ENCODE peak calls at places on chromosomes 2 and 18, in eight cellular contexts. C is astrocyte of the spinal cord; E is endothelial cell; I is CD8-positive, alpha-beta T cell; F is fibroblast of the aortic adventitia; H is tibial nerve; J is thoracic aorta; A is tibial artery. P is an unnamed sample.

GRCh38 chr2:177622516-177622915 is 229.9 kb downstream of the AGPS start:
- DNase-seq in E (no peak), I (no peak), F (peak), H (peak), J (no peak), C (no peak), A (no peak), P (no peak)

GRCh38 chr2:75513616-75514170 is 47.0 kb downstream of the EVA1A start:
- DNase-seq in F (peak), H (no peak), C (peak), I (no peak), A (no peak), J (no peak), E (no peak), P (no peak)

GRCh38 chr2:170930132-170931109 is 1.4 kb downstream of the GORASP2 start:
- DNase-seq in A (no peak), J (no peak), H (peak), C (peak), F (peak), I (peak), E (peak), P (peak)

GRCh38 chr2:195646424-195646823 is 10.6 kb upstream of the SLC39A10 start:
- DNase-seq in H (no peak), C (no peak), F (no peak), I (no peak), J (no peak), A (no peak), E (no peak), P (no peak)

GRCh38 chr2:217622205-217622621 is 380.6 kb downstream of the TNS1 start:
- DNase-seq in F (no peak), J (no peak), I (no peak), C (peak), E (no peak), A (no peak), H (no peak), P (no peak)

GRCh38 chr2:88165604-88166003 is 4.5 kb upstream of the THNSL2 start:
- DNase-seq in H (no peak), A (no peak), C (no peak), I (no peak), E (no peak), F (no peak), J (no peak), P (no peak)

GRCh38 chr2:49306925-49307324 is 152.6 kb upstream of the FSHR start:
- DNase-seq in F (no peak), J (no peak), H (no peak), C (no peak), A (no peak), E (no peak), I (no peak), P (no peak)

GRCh38 chr2:69386376-69386775 is 651 bp downstream of the GFPT1 start:
- DNase-seq in J (no peak), C (no peak), A (no peak), H (no peak), I (no peak), E (no peak), F (no peak), P (no peak)

GRCh38 chr2:178824181-178824580 is 17.0 kb upstream of the TTN start:
- DNase-seq in A (no peak), I (no peak), C (no peak), F (no peak), J (no peak), H (no peak), E (no peak), P (no peak)

GRCh38 chr2:159052157-159052561 is 83.7 kb downstream of the TANC1 start:
- DNase-seq in I (no peak), H (no peak), A (no peak), C (no peak), E (no peak), F (no peak), J (no peak), P (no peak)

GRCh38 chr2:128625966-128626757 is 307.5 kb upstream of the HS6ST1 start:
- DNase-seq in F (no peak), H (no peak), A (no peak), C (no peak), E (no peak), I (no peak), J (no peak), P (no peak)

GRCh38 chr2:239523944-239524310 is 123.1 kb upstream of the HDAC4 start:
- DNase-seq in C (no peak), E (no peak), H (no peak), I (no peak), A (no peak), F (no peak), J (no peak), P (no peak)

GRCh38 chr2:109382236-109382930 is 231.4 kb downstream of the SEPTIN10 start:
- DNase-seq in J (no peak), C (no peak), H (no peak), I (peak), F (no peak), E (no peak), A (peak), P (no peak)

GRCh38 chr2:238709324-238709723 is 138.6 kb upstream of the TWIST2 start:
- DNase-seq in A (no peak), E (no peak), I (no peak), F (peak), J (no peak), C (no peak), H (no peak), P (no peak)

GRCh38 chr2:130319536-130319935 is 23.2 kb upstream of the IMP4 start:
- DNase-seq in E (no peak), H (no peak), A (no peak), F (no peak), J (no peak), I (no peak), C (no peak), P (no peak)

GRCh38 chr2:78070693-78071092 is 548.5 kb upstream of the LRRTM4 start:
- DNase-seq in I (no peak), F (no peak), C (no peak), A (no peak), E (no peak), J (no peak), H (no peak), P (no peak)

GRCh38 chr2:85112906-85113625 is 20.1 kb upstream of the TCF7L1 start:
- DNase-seq in A (no peak), H (no peak), I (no peak), F (no peak), J (no peak), C (no peak), E (no peak), P (no peak)

GRCh38 chr2:163943403-163944356 is 207.9 kb upstream of the FIGN start:
- DNase-seq in A (no peak), C (no peak), H (no peak), I (no peak), F (no peak), E (no peak), J (no peak), P (no peak)

GRCh38 chr2:144198116-144198515 is 321.8 kb downstream of the ZEB2 start:
- DNase-seq in J (no peak), I (no peak), H (no peak), A (no peak), C (peak), E (no peak), F (peak), P (no peak)

GRCh38 chr18:63890226-63890949 is 2.9 kb downstream of the SERPINB2 start:
- DNase-seq in A (no peak), I (no peak), J (no peak), F (no peak), C (no peak), E (no peak), H (no peak), P (no peak)

GRCh38 chr2:67797801-67798535 is 264.8 kb downstream of the C1D start:
- DNase-seq in H (peak), A (no peak), E (no peak), F (peak), I (no peak), C (peak), J (no peak), P (no peak)

GRCh38 chr2:170843656-170844055 is 27.0 kb downstream of the GAD1 start:
- DNase-seq in I (no peak), C (peak), A (no peak), E (no peak), J (no peak), H (no peak), F (peak), P (no peak)

GRCh38 chr2:237700583-237701032 is 73.2 kb downstream of the LRRFIP1 start:
- DNase-seq in C (peak), F (peak), E (no peak), I (no peak), A (peak), H (no peak), J (peak), P (peak)

GRCh38 chr18:11902522-11903292 is 5.4 kb downstream of the MPPE1 start:
- DNase-seq in C (peak), A (no peak), F (peak), H (no peak), I (no peak), E (no peak), J (no peak), P (no peak)

GRCh38 chr2:69092857-69093256 is 79.9 kb downstream of the ANTXR1 start:
- DNase-seq in F (peak), I (no peak), A (no peak), C (no peak), J (no peak), E (no peak), H (no peak), P (no peak)

GRCh38 chr2:235762832-235763598 is 269.2 kb downstream of the AGAP1 start:
- DNase-seq in A (no peak), F (no peak), C (no peak), I (no peak), H (no peak), E (no peak), J (no peak), P (no peak)
- TF ChIP-seq CTCF in A (no peak), F (no peak), C (peak), I (no peak), H (no peak), E (no peak), J (no peak), P (no peak)

GRCh38 chr2:113218283-113219091 is 44.7 kb downstream of the PSD4 start:
- DNase-seq in J (no peak), H (peak), I (no peak), F (no peak), A (peak), E (no peak), C (peak), P (no peak)
- TF ChIP-seq CTCF in J (no peak), H (no peak), I (no peak), F (no peak), A (no peak), E (no peak), C (no peak), P (no peak)

DNA sequence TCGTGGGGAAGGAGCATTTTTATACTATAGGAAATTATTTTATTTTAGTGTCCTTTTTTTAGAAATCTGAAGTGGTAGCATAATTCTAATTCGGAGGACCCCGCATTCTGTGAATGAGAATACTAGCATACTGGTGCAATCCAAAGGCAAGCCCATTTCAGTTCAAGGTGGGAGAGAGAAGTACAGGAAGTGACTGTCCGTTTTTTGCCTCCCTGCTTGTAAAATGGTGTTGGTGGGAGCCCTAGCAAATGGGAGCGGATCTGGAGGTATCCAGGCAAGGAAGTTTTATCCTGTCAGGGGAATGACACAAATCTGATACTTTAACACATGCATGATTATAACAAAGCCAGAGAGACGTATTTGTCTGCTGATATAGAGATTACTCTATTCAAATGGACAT is 141.7 kb downstream of the ESCO1 start:
- DNase-seq in I (no peak), A (no peak), H (no peak), C (no peak), J (no peak), E (no peak), F (no peak), P (no peak)
- TF ChIP-seq CTCF in I (no peak), A (no peak), H (no peak), C (no peak), J (no peak), E (no peak), F (no peak), P (no peak)

GRCh38 chr2:101349893-101350662 is 37.2 kb downstream of the CREG2 start:
- DNase-seq in I (no peak), E (peak), J (no peak), A (no peak), F (peak), C (peak), H (no peak), P (no peak)
- TF ChIP-seq CTCF in I (no peak), E (peak), J (no peak), A (no peak), F (peak), C (peak), H (no peak), P (no peak)

DNA sequence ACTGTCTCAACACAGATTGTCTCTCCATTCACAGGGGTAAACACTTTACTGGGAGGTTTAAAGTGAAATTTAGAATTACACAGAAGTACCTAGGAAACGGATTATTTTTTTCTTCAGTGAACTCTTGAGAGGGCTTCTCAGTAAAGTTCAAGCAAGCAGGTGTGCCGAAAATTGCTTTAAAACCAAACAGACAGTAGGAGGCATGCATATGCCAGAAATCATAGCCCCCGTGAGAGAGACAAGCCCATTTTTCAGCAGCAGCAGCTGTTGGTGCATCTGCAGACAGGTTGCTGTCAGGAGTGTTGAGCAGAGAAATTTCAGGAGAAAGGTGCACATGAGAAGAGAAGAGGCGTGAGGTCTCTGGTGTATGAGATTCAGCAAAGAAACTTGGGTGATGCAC is 2115.5 kb upstream of the CELF4 start:
- DNase-seq in F (no peak), E (no peak), I (no peak), C (no peak), J (no peak), H (no peak), A (no peak), P (no peak)
- TF ChIP-seq CTCF in F (no peak), E (no peak), I (no peak), C (no peak), J (no peak), H (no peak), A (no peak), P (no peak)

GRCh38 chr2:207734636-207735512 is 23.4 kb downstream of the CCNYL1 start:
- DNase-seq in J (no peak), H (no peak), I (no peak), F (no peak), C (no peak), E (no peak), A (no peak), P (no peak)

GRCh38 chr2:207729465-207729998 is 18.1 kb downstream of the CCNYL1 start:
- DNase-seq in F (no peak), J (no peak), A (no peak), C (no peak), E (no peak), H (no peak), I (no peak), P (no peak)

GRCh38 chr2:207733597-207734240 is 22.3 kb downstream of the CCNYL1 start:
- DNase-seq in I (no peak), C (no peak), H (no peak), J (no peak), A (no peak), E (no peak), F (no peak), P (no peak)

GRCh38 chr2:207731138-207731537 is 19.7 kb downstream of the CCNYL1 start:
- DNase-seq in E (no peak), A (no peak), I (no peak), F (no peak), H (no peak), C (no peak), J (no peak), P (no peak)

DNA sequence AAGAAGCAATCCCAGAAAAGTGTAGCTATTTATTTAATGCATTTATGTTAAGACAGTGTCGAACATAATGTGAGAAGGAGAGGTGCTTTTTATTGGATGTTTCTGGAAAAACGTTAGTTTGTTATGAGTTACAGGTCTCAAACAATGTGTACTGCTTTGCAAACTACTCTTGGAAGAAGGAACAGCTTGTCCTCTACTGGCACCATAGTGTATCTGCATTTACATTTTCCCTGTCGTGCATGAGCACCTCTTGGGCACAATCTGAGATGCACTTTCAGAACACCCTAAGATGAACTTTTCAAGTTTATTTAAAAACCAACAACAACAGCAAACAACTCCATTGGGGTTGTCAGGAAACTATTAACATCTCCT is 22.8 kb downstream of the CCNYL1 start:
- DNase-seq in C (peak), F (peak), H (no peak), J (no peak), E (no peak), A (no peak), I (no peak), P (no peak)
- TF ChIP-seq CTCF in C (peak), F (peak), H (peak), J (peak), E (no peak), A (peak), I (no peak), P (no peak)